ENCODE peak calls at places on chromosomes 3 and 15, in four cellular contexts. X is heart right ventricle, R is mammary epithelial cell, U is spleen. A is an unnamed sample.

GRCh38 chr3:120114376-120114775 is 20.1 kb upstream of the GSK3B start:
- DNase-seq in U (no peak), R (peak; percentile 80), X (no peak), A (no peak)

GRCh38 chr3:106343841-106344240 is 475.0 kb upstream of the CBLB start:
- DNase-seq in U (no peak), X (no peak), R (no peak), A (no peak)

GRCh38 chr3:13715961-13716360 is 163.9 kb downstream of the WNT7A start:
- DNase-seq in X (no peak), U (peak; percentile 31), R (no peak), A (no peak)

GRCh38 chr15:73344051-73344450 is 24.7 kb downstream of the HCN4 start:
- DNase-seq in U (no peak), X (no peak), R (no peak), A (no peak)

GRCh38 chr15:65777053-65777452 is 15.0 kb downstream of the DENND4A start:
- DNase-seq in R (no peak), U (no peak), X (no peak), A (no peak)

GRCh38 chr3:140342668-140343067 is 335.2 kb upstream of the TRIM42 start:
- DNase-seq in R (peak; percentile 60), U (no peak), X (no peak), A (no peak)

GRCh38 chr3:140822381-140823047 is 119.1 kb upstream of the SLC25A36 start:
- DNase-seq in U (no peak), R (no peak), X (no peak), A (no peak)

GRCh38 chr15:81888748-81889479 is 156.9 kb downstream of the MEX3B start:
- DNase-seq in X (no peak), R (no peak), U (no peak), A (no peak)

GRCh38 chr15:64130159-64130558 is 21.4 kb upstream of the SNX22 start:
- DNase-seq in U (no peak), X (no peak), R (no peak), A (no peak)

GRCh38 chr3:162525052-162525451 is 1028.4 kb downstream of the OTOL1 start:
- DNase-seq in U (no peak), R (no peak), X (no peak), A (peak; percentile 94)

GRCh38 chr3:126508539-126508938 is 9.0 kb downstream of the UROC1 start:
- DNase-seq in X (no peak), U (peak; percentile 61), R (no peak), A (peak; percentile 41)

GRCh38 chr3:184222521-184222920 is 6.9 kb upstream of the VWA5B2 start:
- DNase-seq in U (no peak), R (peak; percentile 54), X (no peak), A (peak; percentile 64)

GRCh38 chr3:15815696-15816095 is 17.9 kb upstream of the ANKRD28 start:
- DNase-seq in X (no peak), R (peak; percentile 41), U (no peak), A (peak; percentile 93)

GRCh38 chr15:90322531-90322930 is 29.6 kb upstream of the ZNF774 start:
- DNase-seq in X (no peak), R (no peak), U (no peak), A (peak; percentile 54)

GRCh38 chr3:106518516-106518915 is 649.7 kb upstream of the CBLB start:
- DNase-seq in X (no peak), U (no peak), R (peak; percentile 25), A (peak; percentile 58)

GRCh38 chr3:25583343-25583742 is 81.4 kb downstream of the TOP2B start:
- DNase-seq in U (no peak), R (no peak), X (no peak), A (no peak)

GRCh38 chr3:43132883-43133743 is 27.2 kb upstream of the POMGNT2 start:
- DNase-seq in U (no peak), R (no peak), X (no peak), A (no peak)

GRCh38 chr15:79923068-79923514 is 26.3 kb upstream of the MTHFS start:
- DNase-seq in U (peak; percentile 95), X (peak; percentile 70), R (peak; percentile 64), A (peak; percentile 22)

GRCh38 chr3:98541695-98542094 is 9.9 kb downstream of the GPR15 start:
- DNase-seq in X (no peak), U (no peak), R (no peak), A (no peak)

GRCh38 chr3:8653800-8654408 is 9.3 kb upstream of the SSUH2 start:
- DNase-seq in X (no peak), U (no peak), R (no peak), A (no peak)

GRCh38 chr3:117645561-117646242 is 936.1 kb downstream of the TUSC7 start:
- DNase-seq in X (no peak), R (no peak), U (no peak), A (no peak)

GRCh38 chr15:96209285-96209735 is 121.2 kb upstream of the NR2F2 start:
- DNase-seq in R (no peak), X (no peak), U (no peak), A (no peak)

GRCh38 chr15:98358971-98359370 is 289.4 kb upstream of the IGF1R start:
- DNase-seq in U (no peak), R (no peak), X (no peak), A (no peak)

GRCh38 chr3:38648659-38649499 is 608 bp downstream of the SCN5A start:
- DNase-seq in U (no peak), X (no peak), R (no peak), A (no peak)

GRCh38 chr3:193711523-193711963 is 118.5 kb downstream of the OPA1 start:
- DNase-seq in X (no peak), U (no peak), R (no peak), A (no peak)

GRCh38 chr3:4734454-4734853 is 241.3 kb downstream of the ITPR1 start:
- DNase-seq in U (no peak), R (no peak), X (no peak), A (no peak)

GRCh38 chr3:172601066-172601832 is 78.0 kb upstream of the TNFSF10 start:
- DNase-seq in U (no peak), R (no peak), X (no peak), A (no peak)

GRCh38 chr15:61364871-61365270 is 135.8 kb upstream of the RORA start:
- DNase-seq in U (no peak), R (no peak), X (no peak), A (no peak)

GRCh38 chr3:106485202-106485601 is 616.4 kb upstream of the CBLB start:
- DNase-seq in U (no peak), R (no peak), X (no peak), A (peak; percentile 30)

GRCh38 chr3:27323087-27323570 is 46.1 kb downstream of the NEK10 start:
- DNase-seq in X (no peak), R (no peak), U (no peak), A (no peak)

GRCh38 chr3:170021083-170021482 is 16.7 kb upstream of the GPR160 start:
- DNase-seq in R (no peak), X (no peak), U (no peak), A (no peak)

DNA sequence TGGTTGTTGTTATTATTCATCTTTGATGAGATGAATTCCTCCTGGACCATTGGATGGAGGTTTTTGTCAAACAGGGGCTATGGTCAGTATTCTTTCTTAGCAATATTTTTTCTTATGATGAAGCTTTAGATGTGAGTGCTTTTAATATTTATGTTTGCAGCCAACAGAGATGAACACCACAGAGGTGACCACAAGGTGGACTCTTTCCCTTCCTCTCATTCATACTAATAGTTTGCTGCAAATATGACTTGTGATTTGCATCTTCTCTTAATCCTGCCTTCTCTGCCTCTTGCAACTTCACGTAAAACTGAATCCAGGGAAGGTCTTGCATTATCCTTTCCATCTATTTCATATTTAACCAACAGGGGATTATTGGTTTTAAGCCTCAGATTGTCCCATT is 473.1 kb upstream of the UBE2E2 start:
- DNase-seq in U (no peak), X (no peak), R (peak; percentile 2), A (no peak)
- TF ChIP-seq CTCF in U (no peak), X (no peak), R (peak; percentile 23), A (no peak)

DNA sequence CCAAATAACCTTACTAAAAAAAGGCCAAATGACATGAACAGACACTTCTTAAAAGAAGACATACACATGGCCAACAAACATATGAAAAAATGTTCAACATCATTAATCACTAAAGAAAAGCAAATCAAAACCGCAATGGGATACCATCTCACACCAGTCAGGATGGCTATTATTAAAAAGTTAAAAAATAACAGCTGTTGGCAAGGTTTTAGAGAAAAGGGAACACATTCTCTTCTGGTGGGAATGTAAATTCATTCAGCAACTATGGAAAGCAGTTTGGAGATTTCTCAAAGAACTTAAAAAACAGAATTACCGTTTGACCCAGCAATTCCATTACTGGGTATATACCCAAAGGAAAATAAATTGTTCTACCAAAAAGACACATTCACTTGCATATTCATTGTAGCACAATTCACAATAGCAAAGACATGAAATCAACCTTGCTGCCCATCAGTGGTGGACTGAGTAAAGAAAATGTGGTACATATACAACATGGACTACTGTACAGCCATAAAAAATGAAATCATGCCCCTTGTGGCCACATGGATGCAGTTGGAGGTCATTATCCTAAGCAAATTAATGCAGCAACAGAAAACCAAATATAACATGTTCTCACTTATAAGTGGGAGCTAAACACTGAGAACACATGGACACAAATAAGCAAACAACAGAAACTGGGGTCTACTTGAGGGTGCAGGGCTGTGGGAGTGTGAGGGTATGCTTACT is 190.7 kb upstream of the MCTP2 start:
- DNase-seq in X (no peak), U (no peak), R (no peak), A (peak; percentile 12)
- TF ChIP-seq CTCF in X (no peak), U (no peak), R (no peak), A (no peak)

GRCh38 chr3:63795438-63795837 is 23.7 kb upstream of the C3orf49 start:
- DNase-seq in U (no peak), X (no peak), R (no peak), A (no peak)

DNA sequence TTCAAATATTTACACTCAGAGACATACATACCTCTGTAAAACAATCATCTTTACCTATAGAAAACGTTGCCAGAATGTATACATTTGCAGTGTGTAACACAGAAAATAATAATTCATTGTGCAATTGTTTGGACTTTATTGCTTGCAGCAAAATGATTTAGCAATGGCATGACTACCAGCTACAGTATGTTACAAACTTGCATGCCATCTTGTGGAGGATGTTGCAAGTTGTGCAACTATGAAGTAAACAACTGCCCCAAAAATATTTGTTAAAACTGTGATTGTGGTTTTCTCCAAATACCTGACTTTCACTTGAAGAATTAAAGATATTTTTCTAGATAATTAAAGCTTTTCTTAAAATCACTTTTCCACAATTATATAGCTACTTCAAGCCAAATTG is 27.1 kb upstream of the C3orf49 start:
- DNase-seq in R (peak; percentile 35), U (no peak), X (no peak), A (peak; percentile 77)
- TF ChIP-seq CTCF in R (peak; percentile 35), U (no peak), X (peak; percentile 39), A (peak; percentile 54)

GRCh38 chr3:147838650-147839049 is 429.5 kb downstream of the ZIC1 start:
- DNase-seq in X (no peak), R (peak; percentile 18), U (no peak), A (peak; percentile 6)
- TF ChIP-seq CTCF in X (no peak), R (peak; percentile 25), U (no peak), A (no peak)

DNA sequence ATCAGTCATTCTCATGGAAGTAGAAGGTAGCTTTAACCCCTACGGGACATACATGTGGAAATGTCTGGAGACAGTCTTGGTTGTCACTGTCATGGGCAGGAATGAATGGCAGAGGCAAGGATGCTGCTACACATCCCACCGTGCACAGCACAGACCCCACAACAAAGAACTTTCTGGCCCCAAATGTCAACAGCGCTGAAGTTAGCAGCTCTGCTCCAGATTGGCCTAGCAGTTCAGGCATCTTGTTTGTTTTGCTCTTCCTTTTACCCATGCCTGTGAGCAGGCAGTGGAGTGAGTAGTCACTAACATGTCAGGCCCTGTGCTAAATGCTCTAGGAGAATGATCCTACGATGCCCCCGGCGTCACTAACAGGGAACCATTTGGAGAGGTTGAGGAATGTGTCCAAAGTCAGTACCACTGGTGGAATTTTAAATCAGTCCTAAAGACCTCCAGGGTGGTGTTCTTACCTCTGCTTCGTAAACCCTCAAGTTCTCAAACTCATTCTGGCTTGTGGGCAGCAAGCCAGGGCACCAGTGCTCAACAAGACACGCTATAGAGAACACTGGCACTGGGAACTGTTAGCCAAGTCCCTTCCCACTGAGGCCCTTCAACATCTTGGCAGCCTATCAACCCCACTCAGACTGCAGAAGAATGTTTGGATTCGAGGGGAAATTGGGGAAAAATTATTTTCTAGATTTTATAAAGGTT is 142.2 kb downstream of the FOXP1 start:
- DNase-seq in X (peak; percentile 37), U (no peak), R (no peak), A (no peak)
- TF ChIP-seq CTCF in X (no peak), U (no peak), R (no peak), A (no peak)